ENCODE peak calls at places on chromosomes 3 and 15, in eight cellular contexts. O, I, Z, J, S, Q, T and W are unnamed samples.

GRCh38 chr15:71494565-71494964 is 315.8 kb upstream of the NR2E3 start:
- DNase-seq in O (no peak), I (no peak), Z (no peak), J (no peak), S (no peak), Q (no peak), T (no peak), W (no peak)

GRCh38 chr3:66220066-66220465 is 735 bp upstream of the SLC25A26 start:
- DNase-seq in O (no peak), I (no peak), Z (no peak), J (no peak), S (no peak), Q (no peak), T (no peak), W (no peak)

GRCh38 chr3:11556234-11556633 is 87.5 kb downstream of the VGLL4 start:
- DNase-seq in O (peak), I (no peak), Z (no peak), J (no peak), S (no peak), Q (no peak), T (no peak), W (no peak)

GRCh38 chr3:55662683-55663082 is 175.6 kb upstream of the WNT5A start:
- DNase-seq in O (no peak), I (peak), Z (no peak), J (no peak), S (no peak), Q (no peak), T (no peak), W (no peak)

GRCh38 chr3:112789787-112790186 is 56.9 kb downstream of the CD200R1L start:
- DNase-seq in O (no peak), I (no peak), Z (no peak), J (no peak), S (no peak), Q (no peak), T (no peak), W (no peak)

GRCh38 chr3:72812201-72812600 is 36.0 kb downstream of the SHQ1 start:
- DNase-seq in O (no peak), I (no peak), Z (no peak), J (no peak), S (no peak), Q (no peak), T (no peak), W (no peak)

GRCh38 chr15:27353837-27354236 is 382.9 kb downstream of the GABRG3 start:
- DNase-seq in O (no peak), I (no peak), Z (no peak), J (no peak), S (no peak), Q (no peak), T (no peak), W (peak)

GRCh38 chr3:16513141-16514020 is at the start of gene RFTN1:
- DNase-seq in O (peak), I (peak), Z (peak), J (peak), S (peak), Q (no peak), T (peak), W (no peak)

GRCh38 chr15:51319539-51319938 is 18.9 kb downstream of the CYP19A1 start:
- DNase-seq in O (no peak), I (no peak), Z (no peak), J (no peak), S (no peak), Q (no peak), T (peak), W (no peak)
- H3K4me3 ChIP-seq in O (no peak), I (no peak), Z (no peak), J (no peak), S (no peak), Q (no peak), T (no peak), W (no peak)

DNA sequence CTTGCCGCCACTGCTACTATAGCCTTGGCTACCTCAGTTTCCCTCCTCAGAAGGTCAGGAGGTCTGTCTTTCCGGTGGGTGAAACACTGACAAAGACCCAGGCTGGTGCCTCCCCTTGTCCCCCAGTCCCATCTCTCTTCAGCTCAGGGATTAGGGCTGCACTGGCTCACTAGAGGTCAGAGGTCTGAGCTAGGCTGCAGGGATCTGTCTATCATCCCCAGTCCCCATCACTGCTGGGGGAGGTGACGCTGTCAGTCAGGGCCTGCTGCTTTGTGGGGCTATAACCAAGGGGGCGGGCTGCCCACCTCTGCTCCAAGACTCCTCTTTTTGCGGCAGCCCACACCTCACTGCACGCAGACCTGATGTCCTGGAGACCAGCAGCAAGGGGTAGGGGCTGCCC is 13.7 kb downstream of the SEMA3F start:
- DNase-seq in O (peak), I (no peak), Z (no peak), J (no peak), S (no peak), Q (no peak), T (no peak), W (no peak)
- H3K4me3 ChIP-seq in O (no peak), I (no peak), Z (no peak), J (no peak), S (no peak), Q (no peak), T (no peak), W (no peak)

DNA sequence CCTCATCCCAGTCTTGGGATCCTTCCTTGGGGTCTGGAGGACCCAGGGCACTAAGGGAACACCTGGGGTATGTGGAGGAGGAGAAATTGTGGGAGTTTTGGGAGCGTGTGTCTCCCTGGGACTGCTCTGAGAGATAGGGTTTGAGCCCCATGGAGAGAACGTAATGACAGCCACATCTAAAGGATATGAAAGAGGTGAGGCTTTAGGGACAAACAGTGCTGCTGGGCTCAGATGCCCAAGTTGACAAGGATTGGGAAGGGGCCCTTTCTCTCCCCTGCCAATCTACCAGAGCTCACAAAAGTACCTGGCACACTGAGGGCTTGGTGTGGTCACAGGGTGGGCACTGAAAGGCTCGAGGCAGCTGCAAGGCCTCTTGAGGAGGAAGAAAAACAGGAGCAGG is 13.3 kb upstream of the STARD5 start:
- DNase-seq in O (no peak), I (no peak), Z (no peak), J (no peak), S (no peak), Q (no peak), T (no peak), W (no peak)
- H3K4me3 ChIP-seq in O (no peak), I (no peak), Z (no peak), J (no peak), S (no peak), Q (no peak), T (no peak), W (no peak)

DNA sequence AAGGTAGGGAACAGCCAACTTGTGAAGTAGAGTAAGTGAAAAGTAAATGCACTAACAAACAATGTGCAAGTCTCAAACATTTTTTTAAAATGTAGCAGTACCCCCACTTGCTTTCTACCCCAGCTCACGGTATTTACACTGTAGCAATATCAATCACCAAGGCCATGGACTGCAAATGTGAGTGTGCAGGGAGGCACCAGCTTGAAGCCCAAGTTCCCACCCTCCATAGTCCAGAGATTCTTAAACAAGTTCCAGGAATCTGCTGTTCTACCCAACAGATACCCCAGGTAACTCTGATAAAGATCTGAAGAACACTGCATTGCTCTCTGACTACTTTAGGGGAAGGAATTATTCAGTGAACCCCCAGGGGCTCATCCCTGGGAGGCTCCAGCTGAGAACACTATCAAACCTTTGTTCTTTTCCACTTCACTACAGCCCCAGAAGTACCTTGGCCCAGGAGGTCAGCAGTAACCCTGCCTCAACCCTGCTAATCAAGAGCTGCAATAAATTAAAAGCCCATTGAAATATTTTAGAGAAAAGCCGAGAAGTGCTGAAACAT is 86.1 kb downstream of the FOXP1 start:
- DNase-seq in O (no peak), I (no peak), Z (no peak), J (no peak), S (no peak), Q (no peak), T (no peak), W (no peak)
- H3K4me3 ChIP-seq in O (no peak), I (no peak), Z (no peak), J (no peak), S (no peak), Q (no peak), T (no peak), W (no peak)

GRCh38 chr15:92111756-92112155 is 258.2 kb downstream of the SLCO3A1 start:
- DNase-seq in O (no peak), I (no peak), Z (no peak), J (no peak), S (no peak), Q (no peak), T (no peak), W (no peak)
- H3K4me3 ChIP-seq in O (no peak), I (no peak), Z (no peak), J (no peak), S (no peak), Q (no peak), T (no peak), W (no peak)

DNA sequence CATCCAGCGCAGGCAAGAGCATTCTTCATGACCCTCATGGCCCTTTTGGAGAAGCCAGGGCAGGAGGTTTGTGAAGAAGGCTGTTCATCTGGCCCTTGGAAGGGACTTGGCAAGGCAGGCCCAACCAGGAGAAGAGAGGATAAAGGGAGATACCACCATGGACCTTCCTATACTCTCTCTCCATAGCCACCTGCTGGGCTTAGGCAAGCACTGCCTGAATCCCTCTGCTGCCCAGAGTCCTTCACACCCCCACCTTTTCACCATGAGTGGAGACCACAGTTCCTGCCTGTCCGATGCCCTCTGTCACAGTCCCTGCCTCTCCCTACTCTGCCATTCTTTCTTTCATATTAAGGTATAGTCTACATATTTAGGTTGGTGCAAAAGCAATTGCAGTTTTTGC is 10.6 kb upstream of the SFMBT1 start:
- DNase-seq in O (no peak), I (peak), Z (no peak), J (no peak), S (no peak), Q (no peak), T (no peak), W (no peak)
- H3K4me3 ChIP-seq in O (no peak), I (no peak), Z (no peak), J (no peak), S (no peak), Q (no peak), T (no peak), W (no peak)

GRCh38 chr3:63861306-63861705 is 2.3 kb downstream of the THOC7 start:
- DNase-seq in O (no peak), I (no peak), Z (no peak), J (no peak), S (no peak), Q (no peak), T (no peak), W (no peak)
- H3K4me3 ChIP-seq in O (no peak), I (no peak), Z (no peak), J (no peak), S (no peak), Q (no peak), T (no peak), W (no peak)